ENCODE peak calls at places on chromosomes 1 and 21, in five cellular contexts. O is cardiac muscle cell; N is activated CD8-positive, alpha-beta T cell treated with anti-CD3 and anti-CD28 coated beads for 36 hours; J is PC-9; K is progenitor cell of endocrine pancreas. S is an unnamed sample.

GRCh38 chr1:204075116-204075636 is 2.3 kb downstream of the SOX13 start:
- DNase-seq in O (peak; percentile 51), J (no peak), N (no peak), K (no peak), S (peak; percentile 22)

GRCh38 chr1:39406533-39407478 is 84.6 kb upstream of the BMP8A start:
- DNase-seq in O (peak; percentile 81), N (no peak), K (no peak), J (no peak), S (no peak)

GRCh38 chr1:61011514-61012263 is 70.7 kb upstream of the NFIA start:
- DNase-seq in O (no peak), N (no peak), K (no peak), J (no peak), S (no peak)

GRCh38 chr1:85297855-85298629 is 21.6 kb upstream of the BCL10 start:
- DNase-seq in O (peak; percentile 96), K (no peak), J (peak; percentile 100), N (peak; percentile 92), S (no peak)

GRCh38 chr21:46150491-46151121 is 4.8 kb downstream of the FTCD start:
- DNase-seq in K (no peak), O (no peak), J (no peak), N (no peak), S (no peak)

GRCh38 chr1:27097484-27097917 is 57.4 kb downstream of the SLC9A1 start:
- DNase-seq in N (peak; percentile 80), K (peak; percentile 77), O (peak; percentile 89), J (peak; percentile 49), S (peak; percentile 84)

GRCh38 chr1:192436441-192437078 is 119.8 kb downstream of the RGS21 start:
- DNase-seq in N (no peak), J (no peak), O (no peak), K (no peak), S (no peak)

GRCh38 chr1:181018901-181019681 is 3.6 kb downstream of the STX6 start:
- DNase-seq in K (no peak), O (no peak), N (peak; percentile 62), J (no peak), S (no peak)

GRCh38 chr1:54800899-54801759 is at the start of gene TTC22:
- DNase-seq in J (peak; percentile 72), N (peak; percentile 87), O (no peak), K (peak; percentile 41), S (peak; percentile 19)

GRCh38 chr21:39048064-39048463 is 135.2 kb downstream of the PSMG1 start:
- DNase-seq in K (no peak), O (peak; percentile 80), J (peak; percentile 90), N (no peak), S (peak; percentile 60)

GRCh38 chr1:156643266-156644092 is 1.6 kb downstream of the BCAN start:
- DNase-seq in N (peak; percentile 70), K (no peak), O (no peak), J (no peak), S (no peak)

GRCh38 chr1:200973937-200974657 is 49.4 kb downstream of the KIF21B start:
- DNase-seq in K (no peak), O (no peak), J (no peak), N (no peak), S (no peak)

GRCh38 chr1:248926401-248927182 is 20.6 kb downstream of the PGBD2 start:
- DNase-seq in K (no peak), O (peak; percentile 35), J (no peak), N (peak; percentile 26), S (no peak)

GRCh38 chr1:158586942-158587341 is 7.2 kb upstream of the OR10X1 start:
- DNase-seq in J (no peak), N (no peak), K (no peak), O (no peak), S (no peak)

GRCh38 chr1:202106340-202107284 is 16.1 kb upstream of the GPR37L1 start:
- DNase-seq in N (no peak), O (no peak), J (peak; percentile 97), K (no peak), S (no peak)

GRCh38 chr1:23122023-23122738 is 46.5 kb downstream of the LUZP1 start:
- DNase-seq in K (no peak), O (peak; percentile 78), N (no peak), J (peak; percentile 70), S (no peak)

GRCh38 chr21:43209575-43210453 is 41.0 kb downstream of the CRYAA start:
- DNase-seq in J (peak; percentile 76), O (peak; percentile 85), N (no peak), K (peak; percentile 6), S (no peak)

GRCh38 chr1:53260631-53261247 is 22.4 kb upstream of the MAGOH start:
- DNase-seq in K (no peak), O (no peak), J (no peak), N (no peak), S (no peak)

GRCh38 chr1:4694492-4694891 is 40.1 kb downstream of the AJAP1 start:
- DNase-seq in O (no peak), K (no peak), J (no peak), N (no peak), S (no peak)

GRCh38 chr1:14308460-14308859 is 290.0 kb upstream of the KAZN start:
- DNase-seq in N (no peak), O (no peak), J (no peak), K (no peak), S (no peak)

GRCh38 chr1:208475951-208476824 is 232.0 kb upstream of the PLXNA2 start:
- DNase-seq in J (no peak), O (peak; percentile 9), N (no peak), K (no peak), S (no peak)

GRCh38 chr21:36973986-36974850 is 7.7 kb upstream of the HLCS start:
- DNase-seq in O (no peak), K (no peak), N (no peak), J (no peak), S (no peak)

GRCh38 chr1:63824386-63824898 is 50.6 kb downstream of the ROR1 start:
- DNase-seq in N (no peak), J (no peak), K (no peak), O (no peak), S (no peak)

GRCh38 chr1:66617362-66617761 is 83.4 kb downstream of the SGIP1 start:
- DNase-seq in N (no peak), O (no peak), J (no peak), K (no peak), S (no peak)

GRCh38 chr1:153799566-153800465 is 24.6 kb downstream of the SLC27A3 start:
- DNase-seq in J (no peak), K (no peak), N (no peak), O (no peak), S (no peak)

GRCh38 chr1:106975944-106976343 is 80.5 kb upstream of the PRMT6 start:
- DNase-seq in J (no peak), N (no peak), K (no peak), O (no peak), S (no peak)

GRCh38 chr1:3340548-3341235 is 113.8 kb upstream of the ARHGEF16 start:
- DNase-seq in N (no peak), J (no peak), O (no peak), K (no peak), S (no peak)

GRCh38 chr1:115666206-115666605 is 24.4 kb downstream of the VANGL1 start:
- DNase-seq in J (no peak), K (no peak), N (no peak), O (no peak), S (no peak)

GRCh38 chr21:16069713-16070112 is 339.9 kb downstream of the USP25 start:
- DNase-seq in K (no peak), J (no peak), O (no peak), N (no peak), S (no peak)

GRCh38 chr1:76998582-76999189 is 131.4 kb downstream of the ST6GALNAC5 start:
- DNase-seq in J (peak; percentile 97), N (no peak), O (peak; percentile 61), K (no peak), S (no peak)

GRCh38 chr1:58406296-58407071 is 140.0 kb downstream of the OMA1 start:
- DNase-seq in K (no peak), J (no peak), O (no peak), N (no peak), S (no peak)

GRCh38 chr1:39902121-39902807 is 547 bp upstream of the MYCL start:
- DNase-seq in J (peak; percentile 61), K (peak; percentile 82), O (peak; percentile 46), N (peak; percentile 73), S (peak; percentile 66)

GRCh38 chr1:154840557-154841176 is 29.4 kb downstream of the KCNN3 start:
- DNase-seq in K (no peak), O (peak; percentile 30), N (no peak), J (no peak), S (peak; percentile 44)

GRCh38 chr1:7068552-7068951 is 283.3 kb downstream of the CAMTA1 start:
- DNase-seq in O (no peak), J (no peak), N (no peak), K (no peak), S (no peak)
- TF ChIP-seq CTCF in O (no peak), J (no peak), N (no peak), K (no peak), S (no peak)

GRCh38 chr1:234230414-234230862 is 142.8 kb upstream of the COA6 start:
- DNase-seq in K (no peak), O (peak; percentile 41), J (no peak), N (peak; percentile 48), S (no peak)

GRCh38 chr1:234231061-234231892 is 142.0 kb upstream of the COA6 start:
- DNase-seq in O (no peak), K (no peak), J (no peak), N (no peak), S (peak; percentile 55)

GRCh38 chr1:234229676-234230075 is 143.6 kb upstream of the COA6 start:
- DNase-seq in K (no peak), J (no peak), N (no peak), O (no peak), S (no peak)

GRCh38 chr1:234234199-234234598 is 139.1 kb upstream of the COA6 start:
- DNase-seq in N (no peak), J (no peak), O (no peak), K (no peak), S (no peak)

GRCh38 chr1:234231893-234232276 is 141.4 kb upstream of the COA6 start:
- DNase-seq in K (no peak), J (no peak), O (no peak), N (no peak), S (no peak)
- TF ChIP-seq CTCF in K (no peak), J (no peak), O (no peak), N (no peak), S (no peak)

GRCh38 chr21:31730687-31731111 is 1.2 kb downstream of the SCAF4 start:
- DNase-seq in J (no peak), O (no peak), N (peak; percentile 21), K (no peak), S (no peak)

GRCh38 chr21:31731802-31732537 is at the start of gene SCAF4:
- DNase-seq in J (peak; percentile 64), O (peak; percentile 94), K (peak; percentile 84), N (peak; percentile 80), S (peak; percentile 90)

GRCh38 chr21:31732538-31732864 is 583 bp upstream of the SCAF4 start:
- DNase-seq in O (no peak), K (no peak), J (no peak), N (no peak), S (no peak)

GRCh38 chr21:31729622-31730343 is 2.1 kb downstream of the SCAF4 start:
- DNase-seq in O (no peak), K (no peak), J (no peak), N (no peak), S (no peak)

GRCh38 chr21:31731112-31731801 is 661 bp downstream of the SCAF4 start:
- DNase-seq in J (no peak), K (peak; percentile 41), N (peak; percentile 64), O (peak; percentile 44), S (peak; percentile 63)
- TF ChIP-seq CTCF in J (no peak), K (peak; percentile 49), N (no peak), O (peak; percentile 13), S (peak; percentile 19)

GRCh38 chr1:217977943-217978342 is 307.1 kb upstream of the RRP15 start:
- DNase-seq in N (no peak), K (no peak), O (no peak), J (no peak), S (no peak)
- TF ChIP-seq CTCF in N (no peak), K (no peak), O (no peak), J (no peak), S (no peak)